ENCODE peak calls at places on chromosome 22, in nine cellular contexts. P is thyroid gland, Y is left ventricle myocardium inferior, N is tibial nerve, Q is HAP-1, A is cardiac muscle cell, C is breast epithelium, V is spleen, X is tibial artery. R is an unnamed sample. For H3K4me1, the result is how much of the 10 kb centered on the place peaks cover.

GRCh38 chr22:44738347-44738715 is 14.0 kb upstream of the ARHGAP8 start:
- DNase-seq in P (no peak), Y (no peak), N (no peak), Q (no peak), A (no peak), C (no peak), V (no peak), X (no peak), R (no peak)

GRCh38 chr22:44091021-44091721 is 67.1 kb downstream of the PARVB start:
- DNase-seq in P (no peak), Y (no peak), N (no peak), Q (no peak), A (peak), C (no peak), V (no peak), X (no peak), R (no peak)

GRCh38 chr22:50169181-50169759 is 1.3 kb upstream of the PANX2 start:
- DNase-seq in P (no peak), Y (no peak), N (no peak), Q (no peak), A (peak), C (no peak), V (peak), X (no peak), R (no peak)

GRCh38 chr22:18111759-18112330 is 1.2 kb downstream of the TUBA8 start:
- DNase-seq in P (peak), Y (peak), N (no peak), Q (no peak), A (no peak), C (no peak), V (peak), X (no peak), R (no peak)

GRCh38 chr22:46045459-46046298 is 68.7 kb upstream of the WNT7B start:
- DNase-seq in P (peak), Y (peak), N (peak), Q (no peak), A (no peak), C (no peak), V (peak), X (peak), R (no peak)

GRCh38 chr22:49303061-49303735 is 524.5 kb downstream of the BRD1 start:
- DNase-seq in P (no peak), Y (no peak), N (no peak), Q (no peak), A (no peak), C (peak), V (peak), X (no peak), R (no peak)

GRCh38 chr22:44930711-44931035 is 79.1 kb downstream of the PHF21B start:
- DNase-seq in P (no peak), Y (no peak), N (no peak), Q (no peak), A (no peak), C (no peak), V (no peak), X (no peak), R (no peak)

GRCh38 chr22:33274214-33274828 is 216.1 kb upstream of the SYN3 start:
- DNase-seq in P (peak), Y (no peak), N (no peak), Q (no peak), A (peak), C (no peak), V (peak), X (peak), R (no peak)

GRCh38 chr22:20442485-20443284 is 5.1 kb upstream of the SCARF2 start:
- DNase-seq in P (no peak), Y (no peak), N (no peak), Q (no peak), A (no peak), C (no peak), V (peak), X (no peak), R (no peak)

GRCh38 chr22:44111562-44112155 is 69.1 kb upstream of the PARVG start:
- DNase-seq in P (no peak), Y (no peak), N (no peak), Q (no peak), A (peak), C (no peak), V (peak), X (no peak), R (no peak)

GRCh38 chr22:46422896-46423295 is 87.4 kb downstream of the TRMU start:
- DNase-seq in P (peak), Y (peak), N (no peak), Q (no peak), A (no peak), C (no peak), V (no peak), X (no peak), R (no peak)

GRCh38 chr22:17874231-17874630 is 100.0 kb upstream of the BID start:
- DNase-seq in P (peak), Y (no peak), N (no peak), Q (no peak), A (no peak), C (no peak), V (no peak), X (no peak), R (no peak)

GRCh38 chr22:26021516-26021915 is 147.7 kb upstream of the SEZ6L start:
- DNase-seq in P (no peak), Y (no peak), N (no peak), Q (no peak), A (no peak), C (no peak), V (no peak), X (no peak), R (no peak)

GRCh38 chr22:46459347-46460065 is 77.9 kb downstream of the CELSR1 start:
- DNase-seq in P (no peak), Y (no peak), N (no peak), Q (no peak), A (no peak), C (no peak), V (no peak), X (no peak), R (no peak)

GRCh38 chr22:45271667-45272188 is 13.0 kb upstream of the UPK3A start:
- DNase-seq in P (peak), Y (peak), N (no peak), Q (peak), A (peak), C (peak), V (no peak), X (peak), R (no peak)

GRCh38 chr22:43840851-43841250 is 21.5 kb downstream of the SULT4A1 start:
- DNase-seq in P (no peak), Y (no peak), N (no peak), Q (no peak), A (no peak), C (no peak), V (no peak), X (no peak), R (no peak)

GRCh38 chr22:47092896-47093311 is 330.5 kb downstream of the TBC1D22A start:
- DNase-seq in P (peak), Y (no peak), N (no peak), Q (no peak), A (no peak), C (no peak), V (no peak), X (no peak), R (no peak)

GRCh38 chr22:27088026-27088425 is 430.6 kb downstream of the MIAT start:
- DNase-seq in P (no peak), Y (no peak), N (no peak), Q (no peak), A (no peak), C (no peak), V (no peak), X (no peak), R (no peak)

GRCh38 chr22:17794726-17795125 is 20.5 kb upstream of the BID start:
- DNase-seq in P (no peak), Y (no peak), N (no peak), Q (no peak), A (no peak), C (no peak), V (no peak), X (no peak), R (no peak)

GRCh38 chr22:48923165-48923875 is 904.4 kb downstream of the BRD1 start:
- DNase-seq in P (no peak), Y (no peak), N (no peak), Q (no peak), A (no peak), C (no peak), V (no peak), X (no peak), R (no peak)

GRCh38 chr22:49100316-49100715 is 727.4 kb downstream of the BRD1 start:
- DNase-seq in P (no peak), Y (no peak), N (no peak), Q (no peak), A (no peak), C (no peak), V (peak), X (no peak), R (no peak)

GRCh38 chr22:49702068-49702397 is 125.6 kb downstream of the BRD1 start:
- DNase-seq in P (no peak), Y (no peak), N (no peak), Q (no peak), A (no peak), C (no peak), V (no peak), X (no peak), R (no peak)

GRCh38 chr22:49540084-49540483 is 287.6 kb downstream of the BRD1 start:
- DNase-seq in P (no peak), Y (no peak), N (no peak), Q (no peak), A (no peak), C (no peak), V (peak), X (peak), R (no peak)

DNA sequence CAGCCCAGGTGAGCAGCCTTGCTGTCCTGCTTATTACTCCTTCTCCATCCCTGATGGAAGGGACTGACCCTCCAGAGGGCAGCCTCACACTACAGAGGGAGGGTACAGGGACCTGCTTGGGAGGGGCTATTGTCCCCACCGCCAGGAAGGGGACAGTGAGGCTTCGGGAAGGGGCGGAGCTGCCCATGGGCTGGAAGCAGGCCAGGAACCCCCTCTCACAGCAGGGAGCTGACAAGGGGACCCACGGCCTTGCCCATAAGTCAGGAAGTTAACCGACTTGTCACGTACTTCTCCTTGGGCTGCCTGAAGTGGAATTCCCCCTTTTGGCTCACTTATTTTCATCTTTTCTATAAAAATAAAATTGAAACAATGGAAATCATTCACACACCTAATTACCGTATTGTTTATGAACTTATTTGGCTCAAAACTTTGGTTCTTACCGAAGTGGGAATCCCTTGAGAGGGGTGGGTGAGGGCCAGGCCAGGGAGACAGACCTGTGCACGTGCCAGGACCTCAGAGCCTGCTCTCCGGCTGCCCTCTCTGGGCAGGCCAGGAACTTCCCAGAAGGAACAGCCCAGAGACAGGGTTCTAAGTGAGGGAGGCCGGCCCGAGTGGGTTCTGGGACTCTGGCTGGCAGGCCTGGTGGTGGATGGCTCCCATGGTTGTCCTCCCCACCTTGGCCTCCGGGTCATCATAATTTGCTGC is 5.8 kb downstream of the MGAT3 start:
- DNase-seq in P (no peak), Y (peak), N (no peak), Q (no peak), A (peak), C (no peak), V (no peak), X (no peak), R (no peak)
- H3K4me1 ChIP-seq in P (under half), Y (half or more), N (half or more), Q (under half), A (under half), C (under half), V (half or more), X (under half), R (under half)

GRCh38 chr22:41500303-41500702 is 31.4 kb downstream of the ACO2 start:
- DNase-seq in P (peak), Y (no peak), N (no peak), Q (no peak), A (no peak), C (no peak), V (no peak), X (no peak), R (no peak)

GRCh38 chr22:41501209-41501608 is 32.3 kb downstream of the ACO2 start:
- DNase-seq in P (no peak), Y (no peak), N (no peak), Q (no peak), A (no peak), C (no peak), V (no peak), X (no peak), R (no peak)

GRCh38 chr22:41504397-41504796 is 35.5 kb downstream of the ACO2 start:
- DNase-seq in P (no peak), Y (peak), N (no peak), Q (no peak), A (no peak), C (no peak), V (no peak), X (peak), R (peak)

GRCh38 chr22:41498322-41498721 is 29.4 kb downstream of the ACO2 start:
- DNase-seq in P (no peak), Y (no peak), N (no peak), Q (no peak), A (no peak), C (peak), V (no peak), X (no peak), R (no peak)

DNA sequence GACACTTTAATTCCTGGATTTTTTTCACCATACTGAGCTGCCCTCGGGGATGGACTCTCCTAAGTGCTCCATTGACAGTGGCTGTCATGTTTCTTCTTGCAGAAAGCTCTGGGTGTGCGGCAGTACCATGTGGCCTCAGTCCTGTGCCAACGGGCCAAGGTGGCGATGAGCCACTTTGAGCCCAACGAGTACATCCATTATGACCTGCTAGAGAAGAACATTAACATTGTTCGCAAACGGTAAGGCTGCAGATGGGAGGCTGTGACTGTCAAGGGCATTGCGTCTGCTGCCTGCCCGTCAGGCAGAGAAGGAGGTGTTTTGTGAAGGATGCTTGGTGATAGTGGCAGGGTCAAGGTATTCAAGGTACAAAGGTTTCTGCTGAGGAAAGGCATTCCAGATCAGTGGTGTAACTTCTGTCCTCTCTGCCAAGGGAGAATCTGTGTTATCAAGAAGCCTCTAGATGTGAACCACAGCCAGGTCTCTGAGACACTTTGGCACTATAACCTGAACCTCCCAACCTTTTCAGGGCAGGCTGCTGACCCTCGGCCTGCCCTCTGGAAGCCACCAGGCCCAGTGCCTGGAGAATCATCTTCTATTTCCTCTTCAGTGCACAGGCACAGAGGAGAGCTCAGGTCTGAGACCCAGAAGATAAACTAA is 30.8 kb downstream of the ACO2 start:
- DNase-seq in P (no peak), Y (no peak), N (no peak), Q (no peak), A (no peak), C (no peak), V (no peak), X (no peak), R (no peak)
- H3K4me1 ChIP-seq in P (under half), Y (half or more), N (under half), Q (under half), A (under half), C (under half), V (under half), X (under half), R (under half)

GRCh38 chr22:23094260-23094659 is 23.9 kb downstream of the GNAZ start:
- DNase-seq in P (no peak), Y (no peak), N (no peak), Q (no peak), A (no peak), C (no peak), V (no peak), X (no peak), R (no peak)
- H3K4me1 ChIP-seq in P (under half), Y (under half), N (under half), Q (under half), A (under half), C (under half), V (under half), X (under half), R (under half)

DNA sequence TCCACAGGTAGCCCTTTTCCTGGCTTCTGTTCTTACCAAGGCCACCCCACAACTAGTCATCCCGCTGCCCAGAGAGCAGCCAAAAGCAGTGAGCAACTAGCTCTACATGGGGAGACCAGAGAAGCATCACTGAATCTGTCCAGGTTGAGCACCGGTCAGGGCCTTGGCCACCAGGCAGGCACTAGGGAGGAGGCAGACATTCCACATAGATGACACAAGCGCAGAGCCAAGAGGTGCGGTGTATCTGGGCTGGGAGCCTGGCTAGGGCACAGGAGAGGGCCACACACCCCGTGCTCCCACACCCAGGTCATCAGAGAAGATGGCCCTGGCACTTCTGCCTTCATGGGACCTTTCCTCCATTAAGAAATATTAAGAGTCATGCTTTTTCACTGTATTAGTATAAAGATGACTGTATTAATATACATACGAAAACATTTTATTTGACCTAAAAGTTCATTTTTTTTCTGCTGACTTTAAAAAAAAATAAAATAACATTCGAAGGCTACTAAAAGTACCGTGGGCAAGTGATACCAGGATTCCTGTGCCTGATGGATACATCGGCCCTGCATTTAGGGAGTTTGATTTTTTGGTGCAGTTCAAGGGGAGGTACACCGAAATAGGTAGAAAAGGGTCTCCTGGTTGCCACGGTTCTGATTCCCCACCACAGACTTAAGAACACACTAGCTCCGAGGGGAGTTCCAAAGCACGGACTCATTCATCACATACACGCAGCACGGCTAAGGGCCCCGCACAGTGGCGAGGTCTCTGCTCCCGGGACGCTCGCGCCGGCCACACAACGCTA is 1.2 kb downstream of the DGCR2 start:
- DNase-seq in P (peak), Y (no peak), N (no peak), Q (no peak), A (peak), C (peak), V (peak), X (no peak), R (no peak)
- H3K4me1 ChIP-seq in P (under half), Y (half or more), N (under half), Q (under half), A (under half), C (under half), V (half or more), X (half or more), R (under half)

GRCh38 chr22:24981656-24982055 is 29.1 kb downstream of the KIAA1671 start:
- DNase-seq in P (peak), Y (no peak), N (no peak), Q (no peak), A (no peak), C (no peak), V (no peak), X (no peak), R (no peak)

GRCh38 chr22:24982301-24983056 is 30.0 kb downstream of the KIAA1671 start:
- DNase-seq in P (no peak), Y (no peak), N (no peak), Q (no peak), A (no peak), C (no peak), V (no peak), X (no peak), R (no peak)

GRCh38 chr22:24978308-24978707 is 25.8 kb downstream of the KIAA1671 start:
- DNase-seq in P (no peak), Y (no peak), N (no peak), Q (no peak), A (no peak), C (no peak), V (no peak), X (no peak), R (no peak)

GRCh38 chr22:24983151-24983550 is 30.6 kb downstream of the KIAA1671 start:
- DNase-seq in P (no peak), Y (no peak), N (no peak), Q (no peak), A (no peak), C (peak), V (no peak), X (no peak), R (no peak)

DNA sequence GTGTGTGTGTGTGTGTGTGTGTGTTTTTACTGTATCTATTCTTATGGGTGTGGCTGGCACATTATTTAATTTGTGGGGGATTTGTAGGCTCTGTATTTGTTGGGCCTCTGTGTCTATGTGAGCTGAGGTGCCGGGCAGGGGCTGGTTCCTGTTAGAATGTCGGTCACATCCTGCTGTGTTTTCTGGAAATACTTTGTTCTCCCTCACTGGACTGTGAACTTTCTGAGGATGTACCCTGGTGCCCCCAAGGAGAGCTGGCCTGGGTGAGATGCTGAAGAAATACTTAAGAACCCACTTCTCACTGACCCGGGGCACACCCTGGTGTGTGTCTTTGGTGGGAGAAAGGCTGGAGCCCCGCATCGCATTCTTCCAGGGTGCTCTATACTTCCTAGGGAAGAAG is 28.6 kb downstream of the KIAA1671 start:
- DNase-seq in P (peak), Y (no peak), N (no peak), Q (no peak), A (no peak), C (no peak), V (no peak), X (no peak), R (no peak)
- H3K4me1 ChIP-seq in P (half or more), Y (half or more), N (under half), Q (under half), A (under half), C (under half), V (under half), X (under half), R (under half)

GRCh38 chr22:30206964-30207363 is 39.6 kb downstream of the LIF start:
- DNase-seq in P (no peak), Y (no peak), N (no peak), Q (no peak), A (peak), C (peak), V (no peak), X (peak), R (no peak)
- H3K4me1 ChIP-seq in P (under half), Y (under half), N (under half), Q (under half), A (under half), C (under half), V (under half), X (under half), R (under half)

DNA sequence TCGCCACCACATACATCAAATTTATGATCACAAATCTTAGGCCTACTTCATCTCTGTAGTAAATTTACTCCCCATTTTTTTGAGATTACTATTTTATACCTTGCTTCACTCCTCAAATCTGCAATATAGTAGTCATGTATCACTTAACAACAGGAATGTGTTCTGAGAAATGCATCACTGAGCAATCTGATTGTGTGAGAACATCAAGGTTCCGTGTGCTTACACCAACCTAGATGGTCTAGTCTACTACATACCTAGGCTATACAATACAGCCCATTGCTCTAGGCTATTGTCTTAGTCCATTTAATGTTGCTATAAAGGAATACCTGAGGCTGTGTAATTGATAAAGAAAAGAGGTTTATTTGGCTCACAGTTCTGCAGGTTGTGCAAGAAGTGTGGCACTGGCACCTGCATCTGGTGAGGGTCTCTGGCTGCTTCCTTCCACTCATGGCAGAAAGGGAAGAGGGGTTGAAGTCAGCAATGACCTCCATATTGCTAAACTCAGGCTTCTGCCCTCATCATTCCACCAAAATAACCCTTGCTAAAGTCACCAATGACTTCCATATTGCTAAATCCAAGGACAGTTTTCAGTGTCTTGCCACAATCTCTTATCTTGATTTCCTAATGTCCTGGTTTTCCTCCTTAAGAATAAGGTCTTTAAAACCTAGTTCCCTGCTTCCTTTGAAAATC is 140.3 kb downstream of the RBFOX2 start:
- DNase-seq in P (no peak), Y (no peak), N (no peak), Q (no peak), A (no peak), C (no peak), V (no peak), X (no peak), R (no peak)
- H3K4me1 ChIP-seq in P (under half), Y (half or more), N (under half), Q (under half), A (under half), C (under half), V (under half), X (under half), R (under half)